ENCODE peak calls at places on chromosomes 7 and 10, in seven cellular contexts. B, C, G, L, I, X and A are unnamed samples.

GRCh38 chr10:124745678-124746077 is 1.5 kb upstream of the FAM53B start:
- DNase-seq in B (no peak), C (peak; percentile 71), G (no peak), L (peak; percentile 42), I (peak; percentile 72), X (peak; percentile 59), A (no peak)

GRCh38 chr7:3753868-3754267 is 452.8 kb downstream of the SDK1 start:
- DNase-seq in B (no peak), C (peak; percentile 22), G (no peak), L (no peak), I (no peak), X (no peak), A (no peak)

GRCh38 chr10:5965266-5965665 is 12.1 kb downstream of the IL15RA start:
- DNase-seq in B (no peak), C (no peak), G (peak; percentile 13), L (no peak), I (no peak), X (no peak), A (no peak)

GRCh38 chr10:131109291-131109690 is 202.2 kb downstream of the TCERG1L start:
- DNase-seq in B (no peak), C (no peak), G (no peak), L (no peak), I (no peak), X (no peak), A (no peak)

GRCh38 chr10:48449501-48450232 is 143.2 kb downstream of the MAPK8 start:
- DNase-seq in B (no peak), C (no peak), G (no peak), L (no peak), I (no peak), X (no peak), A (peak; percentile 54)

GRCh38 chr10:26994743-26995142 is 105.6 kb downstream of the ANKRD26 start:
- DNase-seq in B (no peak), C (no peak), G (no peak), L (no peak), I (no peak), X (no peak), A (no peak)

GRCh38 chr10:42970451-42971250 is 106.2 kb upstream of the RET start:
- DNase-seq in B (no peak), C (no peak), G (no peak), L (no peak), I (no peak), X (no peak), A (no peak)

GRCh38 chr10:92970301-92971070 is 90.1 kb upstream of the CYP26C1 start:
- DNase-seq in B (no peak), C (no peak), G (no peak), L (no peak), I (peak; percentile 57), X (peak; percentile 88), A (no peak)

GRCh38 chr10:102565793-102566192 is 62.0 kb downstream of the SUFU start:
- DNase-seq in B (no peak), C (peak; percentile 93), G (no peak), L (no peak), I (no peak), X (no peak), A (peak; percentile 78)

GRCh38 chr10:59593768-59594167 is 115.9 kb downstream of the SLC16A9 start:
- DNase-seq in B (no peak), C (no peak), G (no peak), L (no peak), I (no peak), X (no peak), A (no peak)

GRCh38 chr10:32410569-32410968 is 35.4 kb upstream of the CCDC7 start:
- DNase-seq in B (no peak), C (no peak), G (no peak), L (no peak), I (no peak), X (no peak), A (no peak)

GRCh38 chr7:135204876-135205275 is 6.5 kb downstream of the WDR91 start:
- DNase-seq in B (no peak), C (no peak), G (no peak), L (no peak), I (no peak), X (peak; percentile 33), A (no peak)

GRCh38 chr10:35025916-35026315 is 64.2 kb downstream of the CUL2 start:
- DNase-seq in B (no peak), C (no peak), G (no peak), L (no peak), I (peak; percentile 78), X (peak; percentile 27), A (no peak)

GRCh38 chr7:132518102-132518838 is 58.0 kb downstream of the PLXNA4 start:
- DNase-seq in B (no peak), C (peak; percentile 87), G (no peak), L (no peak), I (no peak), X (no peak), A (peak; percentile 77)

GRCh38 chr10:14397069-14397468 is 66.3 kb upstream of the FRMD4A start:
- DNase-seq in B (peak; percentile 73), C (peak; percentile 79), G (peak; percentile 34), L (no peak), I (peak; percentile 100), X (peak; percentile 98), A (no peak)

GRCh38 chr7:22060197-22060596 is 114.5 kb upstream of the CDCA7L start:
- DNase-seq in B (no peak), C (no peak), G (no peak), L (no peak), I (no peak), X (no peak), A (no peak)

GRCh38 chr7:94657771-94658693 is 2.1 kb upstream of the SGCE start:
- DNase-seq in B (peak; percentile 89), C (peak; percentile 99), G (peak; percentile 97), L (peak; percentile 87), I (peak; percentile 90), X (peak; percentile 98), A (peak; percentile 83)

GRCh38 chr10:15188629-15189028 is 20.1 kb upstream of the NMT2 start:
- DNase-seq in B (no peak), C (no peak), G (no peak), L (no peak), I (no peak), X (no peak), A (no peak)

GRCh38 chr7:107294182-107294581 is 125.4 kb downstream of the HBP1 start:
- DNase-seq in B (no peak), C (peak; percentile 58), G (no peak), L (no peak), I (no peak), X (no peak), A (no peak)

GRCh38 chr7:157826566-157826965 is 489.8 kb downstream of the DNAJB6 start:
- DNase-seq in B (no peak), C (no peak), G (no peak), L (no peak), I (no peak), X (no peak), A (no peak)

GRCh38 chr10:78029294-78030226 is at the start of gene POLR3A:
- DNase-seq in B (peak; percentile 96), C (peak; percentile 99), G (peak; percentile 96), L (peak; percentile 91), I (peak; percentile 99), X (peak; percentile 99), A (peak; percentile 91)

GRCh38 chr7:28729685-28730084 is 228.4 kb downstream of the TRIL start:
- DNase-seq in B (no peak), C (no peak), G (no peak), L (no peak), I (peak; percentile 28), X (peak; percentile 36), A (no peak)

GRCh38 chr10:95693331-95693667 is 428 bp downstream of the TCTN3 start:
- DNase-seq in B (no peak), C (peak; percentile 29), G (no peak), L (no peak), I (peak; percentile 2), X (no peak), A (no peak)

GRCh38 chr10:11837372-11838161 is 14.4 kb downstream of the PROSER2 start:
- DNase-seq in B (no peak), C (no peak), G (no peak), L (no peak), I (no peak), X (no peak), A (no peak)

GRCh38 chr7:101835136-101835535 is 17.7 kb downstream of the CUX1 start:
- DNase-seq in B (no peak), C (no peak), G (no peak), L (no peak), I (no peak), X (no peak), A (no peak)

GRCh38 chr7:117124585-117125220 is 171.4 kb downstream of the ST7 start:
- DNase-seq in B (peak; percentile 58), C (no peak), G (peak; percentile 55), L (no peak), I (peak; percentile 97), X (peak; percentile 93), A (no peak)

GRCh38 chr10:124590216-124591122 is 128.8 kb downstream of the LHPP start:
- DNase-seq in B (peak; percentile 5), C (no peak), G (no peak), L (no peak), I (no peak), X (peak; percentile 19), A (peak; percentile 75)

GRCh38 chr7:141220263-141220662 is 146.4 kb downstream of the TMEM178B start:
- DNase-seq in B (no peak), C (peak; percentile 55), G (no peak), L (no peak), I (no peak), X (peak; percentile 21), A (peak; percentile 75)

GRCh38 chr7:94276797-94277196 is 117.9 kb upstream of the COL1A2 start:
- DNase-seq in B (no peak), C (peak; percentile 76), G (peak; percentile 36), L (no peak), I (peak; percentile 59), X (peak; percentile 57), A (no peak)

GRCh38 chr7:129951076-129952011 is 1.4 kb downstream of the UBE2H start:
- DNase-seq in B (no peak), C (peak; percentile 53), G (peak; percentile 66), L (no peak), I (no peak), X (peak; percentile 51), A (no peak)

GRCh38 chr10:92517034-92517655 is 56.7 kb downstream of the IDE start:
- DNase-seq in B (no peak), C (peak; percentile 72), G (peak; percentile 85), L (peak; percentile 65), I (peak; percentile 80), X (peak; percentile 85), A (peak; percentile 49)

GRCh38 chr7:151857866-151858440 is 19.0 kb downstream of the PRKAG2 start:
- DNase-seq in B (no peak), C (no peak), G (no peak), L (no peak), I (no peak), X (no peak), A (no peak)

GRCh38 chr7:129947701-129948100 is 5.1 kb downstream of the UBE2H start:
- DNase-seq in B (no peak), C (no peak), G (peak; percentile 12), L (no peak), I (no peak), X (peak; percentile 34), A (no peak)

GRCh38 chr7:74272305-74273038 is 16.7 kb upstream of the CLIP2 start:
- DNase-seq in B (peak; percentile 75), C (peak; percentile 91), G (peak; percentile 32), L (no peak), I (peak; percentile 97), X (peak; percentile 97), A (peak; percentile 69)

GRCh38 chr7:29005829-29006228 is 47.7 kb upstream of the TRIL start:
- DNase-seq in B (no peak), C (no peak), G (no peak), L (no peak), I (peak; percentile 13), X (no peak), A (no peak)

GRCh38 chr10:50503661-50504320 is 120.0 kb downstream of the SGMS1 start:
- DNase-seq in B (no peak), C (peak; percentile 41), G (no peak), L (no peak), I (no peak), X (no peak), A (no peak)